ENCODE peak calls at places on chromosomes 13 and 19, in four cellular contexts. L is GM12892, C is lower leg skin, F is tibial nerve. R is an unnamed sample.

GRCh38 chr19:1826557-1827521 is 14.8 kb upstream of the ATP8B3 start:
- DNase-seq in L (no peak), C (no peak), F (no peak), R (peak)

GRCh38 chr13:110477711-110478245 is 83.7 kb downstream of the RAB20 start:
- DNase-seq in L (no peak), C (no peak), F (no peak), R (no peak)

GRCh38 chr13:99572131-99572530 is 70.9 kb downstream of the TM9SF2 start:
- DNase-seq in L (no peak), C (no peak), F (no peak), R (no peak)

GRCh38 chr19:56554272-56554869 is 12.9 kb upstream of the ZNF470 start:
- DNase-seq in L (no peak), C (no peak), F (no peak), R (no peak)

GRCh38 chr19:31135841-31136240 is 213.4 kb downstream of the TSHZ3 start:
- DNase-seq in L (no peak), C (no peak), F (no peak), R (no peak)

GRCh38 chr13:30431269-30431950 is 9.1 kb downstream of the UBE2L5 start:
- DNase-seq in L (no peak), C (no peak), F (no peak), R (no peak)

GRCh38 chr13:110485604-110486003 is 75.9 kb downstream of the RAB20 start:
- DNase-seq in L (no peak), C (no peak), F (no peak), R (no peak)

GRCh38 chr19:17654993-17655392 is 33.2 kb downstream of the UNC13A start:
- DNase-seq in L (no peak), C (no peak), F (no peak), R (no peak)

GRCh38 chr13:28652002-28652401 is 6.9 kb upstream of the POMP start:
- DNase-seq in L (no peak), C (no peak), F (no peak), R (no peak)

GRCh38 chr13:76975863-76976262 is 16.0 kb upstream of the CLN5 start:
- DNase-seq in L (no peak), C (no peak), F (no peak), R (no peak)

GRCh38 chr19:14070268-14071050 is 2.1 kb upstream of the MISP3 start:
- DNase-seq in L (no peak), C (no peak), F (no peak), R (peak)

GRCh38 chr13:76597868-76598267 is 288.3 kb downstream of the KCTD12 start:
- DNase-seq in L (no peak), C (no peak), F (no peak), R (no peak)

GRCh38 chr13:98743377-98743776 is 9.1 kb downstream of the SLC15A1 start:
- DNase-seq in L (no peak), C (no peak), F (no peak), R (no peak)

GRCh38 chr19:3982701-3983541 is 2.3 kb downstream of the EEF2 start:
- DNase-seq in L (peak), C (peak), F (no peak), R (peak)

GRCh38 chr13:71606818-71607217 is 260.2 kb downstream of the DACH1 start:
- DNase-seq in L (no peak), C (no peak), F (no peak), R (no peak)

GRCh38 chr13:42728507-42729180 is 52.7 kb upstream of the FAM216B start:
- DNase-seq in L (no peak), C (no peak), F (no peak), R (no peak)

GRCh38 chr13:41458939-41459753 is 1.8 kb downstream of the RGCC start:
- DNase-seq in L (no peak), C (peak), F (no peak), R (no peak)

GRCh38 chr19:46659151-46660007 is 1.6 kb downstream of the DACT3 start:
- DNase-seq in L (no peak), C (no peak), F (peak), R (no peak)

GRCh38 chr13:110316196-110316595 is 9.1 kb downstream of the COL4A2 start:
- DNase-seq in L (no peak), C (no peak), F (no peak), R (no peak)

GRCh38 chr19:16398530-16399241 is 73.1 kb downstream of the EPS15L1 start:
- DNase-seq in L (no peak), C (no peak), F (no peak), R (no peak)

GRCh38 chr13:83881917-83882625 is at the start of gene SLITRK1:
- DNase-seq in L (no peak), C (no peak), F (peak), R (peak)

GRCh38 chr19:4573682-4574081 is 14.2 kb upstream of the SEMA6B start:
- DNase-seq in L (no peak), C (no peak), F (no peak), R (no peak)

GRCh38 chr19:23991170-23991569 is 76.5 kb downstream of the ZNF726 start:
- DNase-seq in L (no peak), C (no peak), F (no peak), R (no peak)

GRCh38 chr13:106295971-106296370 is 239.5 kb downstream of the EFNB2 start:
- DNase-seq in L (no peak), C (no peak), F (no peak), R (no peak)

DNA sequence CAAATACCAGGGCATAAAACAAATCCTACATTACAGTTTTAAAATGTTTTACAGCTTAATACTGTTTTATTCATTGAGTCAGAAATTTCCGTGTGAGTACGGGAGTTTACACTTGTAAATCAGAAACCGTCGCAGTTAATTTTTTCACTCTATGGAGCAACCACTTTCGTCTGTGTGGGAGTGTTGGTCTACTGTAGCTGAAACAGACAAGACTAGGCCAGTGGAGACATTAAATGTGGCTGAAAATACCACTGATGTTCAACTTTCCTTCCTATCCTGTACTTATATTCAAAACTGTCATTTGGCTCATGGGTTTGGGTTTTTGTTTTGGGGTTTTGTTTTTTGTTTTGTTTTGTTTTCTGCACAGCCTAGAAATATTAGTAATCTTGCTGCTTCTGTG is 268.7 kb downstream of the DCT start:
- DNase-seq in L (no peak), C (no peak), F (no peak), R (no peak)
- TF ChIP-seq POLR2A in L (no peak), C (no peak), F (no peak), R (no peak)

GRCh38 chr19:40777795-40778044 is 327 bp upstream of the RAB4B start:
- DNase-seq in L (no peak), C (no peak), F (no peak), R (no peak)
- TF ChIP-seq POLR2A in L (peak), C (no peak), F (no peak), R (peak)

DNA sequence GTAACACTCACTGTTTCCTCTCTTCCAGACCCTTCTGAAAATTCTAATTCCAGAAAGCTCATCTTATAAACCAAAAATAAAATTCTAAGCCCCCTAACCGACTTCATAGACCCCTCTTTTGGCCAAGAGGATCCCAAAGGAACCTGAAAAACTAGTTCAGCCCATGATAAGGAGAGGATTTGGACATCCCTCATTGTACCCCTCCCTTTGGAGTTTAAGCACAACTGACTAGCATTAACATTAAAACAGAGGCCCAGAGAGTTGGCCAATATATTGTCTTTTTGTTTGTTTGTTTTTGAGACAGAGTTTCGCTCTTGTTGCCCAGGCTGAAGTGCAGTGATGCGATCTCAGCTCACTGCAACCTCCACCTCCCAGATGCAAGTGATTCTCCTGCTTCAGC is 34.2 kb upstream of the MUC16 start:
- DNase-seq in L (no peak), C (no peak), F (no peak), R (no peak)
- TF ChIP-seq POLR2A in L (no peak), C (no peak), F (no peak), R (no peak)

GRCh38 chr13:101567841-101568240 is 115.4 kb downstream of the ITGBL1 start:
- DNase-seq in L (no peak), C (no peak), F (no peak), R (no peak)

GRCh38 chr13:101569807-101570206 is 117.3 kb downstream of the ITGBL1 start:
- DNase-seq in L (no peak), C (no peak), F (no peak), R (no peak)

GRCh38 chr13:101570410-101570809 is 117.9 kb downstream of the ITGBL1 start:
- DNase-seq in L (no peak), C (no peak), F (no peak), R (no peak)

DNA sequence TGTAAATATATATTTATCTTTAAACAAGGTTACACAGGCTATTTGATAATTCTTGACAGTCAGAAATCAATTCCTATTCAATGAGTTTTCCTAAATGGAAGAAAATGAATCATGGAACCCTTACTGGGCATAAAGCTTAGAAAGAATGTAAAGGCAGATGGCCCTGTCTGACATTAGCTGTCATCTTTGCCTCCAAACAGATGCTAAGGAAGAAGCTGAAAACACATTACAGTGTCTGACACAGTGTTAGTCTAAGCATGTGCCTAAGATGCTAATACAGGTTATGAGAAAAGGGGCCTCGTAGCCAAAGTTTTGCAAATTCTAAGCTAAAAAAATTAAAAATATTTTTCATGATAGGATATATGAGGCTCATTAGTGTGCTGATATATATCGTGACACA is 112.9 kb downstream of the ITGBL1 start:
- DNase-seq in L (no peak), C (no peak), F (no peak), R (no peak)
- TF ChIP-seq POLR2A in L (no peak), C (no peak), F (no peak), R (no peak)

DNA sequence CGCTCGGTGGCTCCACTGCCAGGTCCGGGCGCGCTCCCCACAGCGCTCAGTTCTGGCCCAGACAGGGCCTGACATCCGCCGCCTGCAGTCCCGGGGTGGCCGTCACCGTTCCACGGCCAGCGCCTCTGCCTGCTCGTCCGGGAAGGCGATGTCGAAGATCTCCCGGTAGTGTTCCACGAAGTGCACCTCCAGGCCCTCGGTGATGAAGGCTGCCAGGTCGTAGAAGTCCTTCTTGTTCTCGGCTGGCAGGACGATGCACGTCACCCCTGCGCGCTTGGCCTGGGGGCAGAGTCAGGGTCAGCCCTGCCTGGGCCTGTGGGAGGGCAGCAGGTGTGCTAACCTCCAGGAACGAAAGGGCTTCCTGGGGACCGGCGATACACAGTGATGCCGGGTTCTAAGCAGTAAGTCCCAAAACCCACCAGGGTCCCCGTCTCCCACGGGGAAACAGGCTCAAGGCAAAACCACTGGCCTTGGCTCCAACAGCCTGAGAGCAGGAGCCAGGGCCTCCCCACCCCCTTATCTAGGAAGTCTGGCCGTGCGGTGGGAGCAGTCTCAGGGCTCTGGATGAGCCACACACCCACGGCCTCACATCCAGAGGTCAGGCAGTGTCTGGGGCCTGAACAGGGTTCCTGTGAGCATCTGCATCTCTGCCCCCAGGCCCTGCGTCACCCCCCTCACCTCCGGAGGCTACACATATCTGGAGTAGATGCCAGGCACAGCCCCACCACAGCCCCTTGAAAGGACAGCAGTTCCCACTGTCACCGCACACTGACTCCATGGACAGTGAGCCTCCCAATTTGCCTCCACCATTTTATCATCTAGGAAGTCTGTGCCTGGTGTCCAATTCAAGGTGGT is 2.1 kb downstream of the RPL36 start:
- DNase-seq in L (no peak), C (no peak), F (no peak), R (no peak)
- TF ChIP-seq POLR2A in L (peak), C (no peak), F (no peak), R (no peak)

DNA sequence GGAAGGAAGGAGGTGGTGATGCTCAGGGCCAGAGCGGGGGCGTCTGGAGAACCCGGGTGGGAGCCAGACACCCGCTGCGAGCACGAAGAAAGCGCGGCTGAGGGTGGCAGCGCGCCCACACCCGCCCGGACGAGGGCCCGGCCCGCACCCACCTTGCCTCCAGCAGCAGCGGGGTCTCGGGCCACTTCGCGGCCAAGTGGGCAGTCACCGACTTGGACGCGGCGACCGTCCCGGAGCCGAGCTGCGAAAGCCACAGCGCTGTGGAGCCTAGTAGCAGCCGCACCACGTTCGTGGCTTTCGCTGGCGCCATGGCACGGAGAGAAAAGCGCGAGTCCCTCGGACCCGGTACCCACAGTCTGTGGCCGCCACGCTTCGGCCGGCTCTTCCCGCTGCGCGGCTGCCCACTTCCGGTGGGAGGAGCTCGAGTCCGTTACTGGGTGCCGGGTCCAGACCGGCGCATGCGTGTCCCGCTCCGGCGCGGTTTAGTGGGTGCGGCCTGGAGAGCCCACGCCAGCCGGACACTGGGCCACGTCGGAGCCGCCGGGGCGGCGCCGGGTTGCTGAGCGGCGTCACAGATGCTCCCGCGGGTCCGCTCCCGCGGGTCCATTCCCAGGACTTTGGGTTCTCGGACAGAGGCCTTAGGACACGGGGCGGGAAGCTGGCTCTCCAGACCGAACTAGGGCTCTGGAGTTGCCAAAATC is at the start of gene UGGT2:
- DNase-seq in L (peak), C (peak), F (peak), R (peak)
- TF ChIP-seq POLR2A in L (peak), C (no peak), F (no peak), R (peak)

GRCh38 chr19:39445258-39446071 is at the start of gene SUPT5H:
- DNase-seq in L (peak), C (peak), F (peak), R (peak)
- TF ChIP-seq POLR2A in L (peak), C (peak), F (peak), R (peak)

DNA sequence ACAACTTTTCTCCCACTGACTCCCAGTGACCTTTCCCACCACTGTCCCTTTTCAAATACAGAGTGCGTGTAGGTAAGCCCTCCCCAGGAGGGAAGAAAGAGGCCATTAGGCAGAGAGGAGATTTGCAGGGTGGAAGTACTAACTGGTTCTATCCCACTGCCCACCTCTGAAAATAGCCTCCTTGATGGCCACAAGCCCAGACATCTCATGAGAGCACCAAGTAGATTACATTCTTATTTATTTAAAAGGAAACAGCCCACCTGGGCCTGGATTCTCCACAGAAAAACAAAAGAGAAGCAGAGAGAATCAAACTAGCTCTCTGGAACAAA is 445.3 kb downstream of the FOXO1 start:
- DNase-seq in L (no peak), C (no peak), F (no peak), R (no peak)
- TF ChIP-seq POLR2A in L (no peak), C (no peak), F (no peak), R (no peak)

R was measured in upper lobe of left lung.